ENCODE peak calls at places on chromosomes 2 and 18, in six cellular contexts. One of them, this sample, is unnamed. For H3K27me3, the result is how much of the 10 kb centered on the place peaks cover.

GRCh38 chr2:27627963-27628766 is 647 bp downstream of the CCDC121 start:
- DNase-seq in tibial nerve: no peak
- DNase-seq in brain microvascular endothelial cell: peak
- DNase-seq in cardiac muscle cell: peak
- DNase-seq in heart left ventricle: peak
- DNase-seq in astrocyte: peak
- DNase-seq in this sample: no peak

GRCh38 chr18:47287911-47288635 is 36.6 kb upstream of the SKOR2 start:
- DNase-seq in tibial nerve: no peak
- DNase-seq in brain microvascular endothelial cell: no peak
- DNase-seq in cardiac muscle cell: no peak
- DNase-seq in heart left ventricle: no peak
- DNase-seq in astrocyte: no peak
- DNase-seq in this sample: no peak

GRCh38 chr18:7839548-7839947 is 272.4 kb downstream of the PTPRM start:
- DNase-seq in tibial nerve: no peak
- DNase-seq in brain microvascular endothelial cell: no peak
- DNase-seq in cardiac muscle cell: no peak
- DNase-seq in heart left ventricle: no peak
- DNase-seq in astrocyte: no peak
- DNase-seq in this sample: no peak

GRCh38 chr2:219309278-219309677 is at the start of gene PTPRN:
- DNase-seq in tibial nerve: no peak
- DNase-seq in brain microvascular endothelial cell: peak
- DNase-seq in cardiac muscle cell: peak
- DNase-seq in heart left ventricle: no peak
- DNase-seq in astrocyte: peak
- DNase-seq in this sample: no peak

GRCh38 chr18:21389903-21390302 is 147.9 kb downstream of the GREB1L start:
- DNase-seq in tibial nerve: no peak
- DNase-seq in brain microvascular endothelial cell: no peak
- DNase-seq in cardiac muscle cell: no peak
- DNase-seq in heart left ventricle: no peak
- DNase-seq in astrocyte: no peak
- DNase-seq in this sample: no peak

GRCh38 chr2:177106212-177106611 is 106.4 kb upstream of the HNRNPA3 start:
- DNase-seq in tibial nerve: no peak
- DNase-seq in brain microvascular endothelial cell: no peak
- DNase-seq in cardiac muscle cell: no peak
- DNase-seq in heart left ventricle: no peak
- DNase-seq in astrocyte: no peak
- DNase-seq in this sample: no peak

GRCh38 chr2:202035089-202035940 is 1.7 kb downstream of the FZD7 start:
- DNase-seq in tibial nerve: peak
- DNase-seq in brain microvascular endothelial cell: peak
- DNase-seq in cardiac muscle cell: peak
- DNase-seq in heart left ventricle: peak
- DNase-seq in astrocyte: peak
- DNase-seq in this sample: peak

GRCh38 chr2:234426616-234427015 is 70.3 kb downstream of the ARL4C start:
- DNase-seq in tibial nerve: no peak
- DNase-seq in brain microvascular endothelial cell: no peak
- DNase-seq in cardiac muscle cell: no peak
- DNase-seq in heart left ventricle: no peak
- DNase-seq in astrocyte: no peak
- DNase-seq in this sample: no peak

GRCh38 chr2:84486436-84487115 is 27.5 kb upstream of the SUCLG1 start:
- DNase-seq in tibial nerve: no peak
- DNase-seq in brain microvascular endothelial cell: no peak
- DNase-seq in cardiac muscle cell: peak
- DNase-seq in heart left ventricle: no peak
- DNase-seq in astrocyte: peak
- DNase-seq in this sample: no peak

GRCh38 chr2:182228741-182229140 is 198.1 kb downstream of the PDE1A start:
- DNase-seq in tibial nerve: no peak
- DNase-seq in brain microvascular endothelial cell: no peak
- DNase-seq in cardiac muscle cell: no peak
- DNase-seq in heart left ventricle: no peak
- DNase-seq in astrocyte: peak
- DNase-seq in this sample: no peak

GRCh38 chr2:69075486-69075885 is 62.5 kb downstream of the ANTXR1 start:
- DNase-seq in tibial nerve: no peak
- DNase-seq in brain microvascular endothelial cell: no peak
- DNase-seq in cardiac muscle cell: no peak
- DNase-seq in heart left ventricle: no peak
- DNase-seq in astrocyte: no peak
- DNase-seq in this sample: no peak

GRCh38 chr2:191740776-191741175 is 62.8 kb downstream of the NABP1 start:
- DNase-seq in tibial nerve: no peak
- DNase-seq in brain microvascular endothelial cell: no peak
- DNase-seq in cardiac muscle cell: no peak
- DNase-seq in heart left ventricle: no peak
- DNase-seq in astrocyte: peak
- DNase-seq in this sample: no peak

GRCh38 chr2:145170787-145171186 is 650.9 kb upstream of the ZEB2 start:
- DNase-seq in tibial nerve: no peak
- DNase-seq in brain microvascular endothelial cell: no peak
- DNase-seq in cardiac muscle cell: no peak
- DNase-seq in heart left ventricle: no peak
- DNase-seq in astrocyte: no peak
- DNase-seq in this sample: no peak

GRCh38 chr2:236578980-236579745 is 9.5 kb downstream of the ACKR3 start:
- DNase-seq in tibial nerve: no peak
- DNase-seq in brain microvascular endothelial cell: no peak
- DNase-seq in cardiac muscle cell: no peak
- DNase-seq in heart left ventricle: no peak
- DNase-seq in astrocyte: no peak
- DNase-seq in this sample: no peak

GRCh38 chr2:239119346-239120126 is 271.7 kb downstream of the TWIST2 start:
- DNase-seq in tibial nerve: no peak
- DNase-seq in brain microvascular endothelial cell: no peak
- DNase-seq in cardiac muscle cell: no peak
- DNase-seq in heart left ventricle: no peak
- DNase-seq in astrocyte: no peak
- DNase-seq in this sample: no peak

GRCh38 chr18:58567453-58568196 is 61.3 kb downstream of the ALPK2 start:
- DNase-seq in tibial nerve: peak
- DNase-seq in brain microvascular endothelial cell: peak
- DNase-seq in cardiac muscle cell: peak
- DNase-seq in heart left ventricle: peak
- DNase-seq in astrocyte: peak
- DNase-seq in this sample: no peak

GRCh38 chr18:35974181-35974580 is 1.7 kb downstream of the RMP24 start:
- DNase-seq in tibial nerve: no peak
- DNase-seq in brain microvascular endothelial cell: no peak
- DNase-seq in cardiac muscle cell: no peak
- DNase-seq in heart left ventricle: no peak
- DNase-seq in astrocyte: no peak
- DNase-seq in this sample: no peak

GRCh38 chr18:36402765-36403396 is 105.4 kb downstream of the FHOD3 start:
- DNase-seq in tibial nerve: peak
- DNase-seq in brain microvascular endothelial cell: no peak
- DNase-seq in cardiac muscle cell: peak
- DNase-seq in heart left ventricle: peak
- DNase-seq in astrocyte: peak
- DNase-seq in this sample: peak

GRCh38 chr2:37648316-37649011 is 23.0 kb downstream of the CDC42EP3 start:
- DNase-seq in tibial nerve: peak
- DNase-seq in brain microvascular endothelial cell: no peak
- DNase-seq in cardiac muscle cell: peak
- DNase-seq in heart left ventricle: peak
- DNase-seq in astrocyte: no peak
- DNase-seq in this sample: peak

GRCh38 chr18:2274613-2275012 is 296.7 kb downstream of the METTL4 start:
- DNase-seq in tibial nerve: no peak
- DNase-seq in brain microvascular endothelial cell: no peak
- DNase-seq in cardiac muscle cell: peak
- DNase-seq in heart left ventricle: no peak
- DNase-seq in astrocyte: no peak
- DNase-seq in this sample: no peak

GRCh38 chr2:48334180-48334579 is 195.8 kb upstream of the STON1 start:
- DNase-seq in tibial nerve: no peak
- DNase-seq in brain microvascular endothelial cell: no peak
- DNase-seq in cardiac muscle cell: no peak
- DNase-seq in heart left ventricle: no peak
- DNase-seq in astrocyte: no peak
- DNase-seq in this sample: no peak

GRCh38 chr2:46014911-46015654 is 282.1 kb upstream of the EPAS1 start:
- DNase-seq in tibial nerve: no peak
- DNase-seq in brain microvascular endothelial cell: peak
- DNase-seq in cardiac muscle cell: peak
- DNase-seq in heart left ventricle: peak
- DNase-seq in astrocyte: peak
- DNase-seq in this sample: no peak

GRCh38 chr2:101961287-101962242 is 30.2 kb upstream of the IL1R2 start:
- DNase-seq in tibial nerve: peak
- DNase-seq in brain microvascular endothelial cell: peak
- DNase-seq in cardiac muscle cell: peak
- DNase-seq in heart left ventricle: peak
- DNase-seq in astrocyte: peak
- DNase-seq in this sample: peak

GRCh38 chr18:80159713-80160636 is 50.9 kb downstream of the ADNP2 start:
- DNase-seq in tibial nerve: no peak
- DNase-seq in brain microvascular endothelial cell: no peak
- DNase-seq in cardiac muscle cell: peak
- DNase-seq in heart left ventricle: no peak
- DNase-seq in astrocyte: no peak
- DNase-seq in this sample: no peak

GRCh38 chr18:27045342-27045741 is 139.8 kb downstream of the CHST9 start:
- DNase-seq in tibial nerve: no peak
- DNase-seq in brain microvascular endothelial cell: no peak
- DNase-seq in cardiac muscle cell: no peak
- DNase-seq in heart left ventricle: no peak
- DNase-seq in astrocyte: no peak
- DNase-seq in this sample: no peak

GRCh38 chr18:58044370-58045264 is 591 bp downstream of the NEDD4L start:
- DNase-seq in tibial nerve: peak
- DNase-seq in brain microvascular endothelial cell: no peak
- DNase-seq in cardiac muscle cell: peak
- DNase-seq in heart left ventricle: peak
- DNase-seq in astrocyte: no peak
- DNase-seq in this sample: peak

GRCh38 chr2:240123821-240124650 is 12.1 kb downstream of the COPS9 start:
- DNase-seq in tibial nerve: no peak
- DNase-seq in brain microvascular endothelial cell: no peak
- DNase-seq in cardiac muscle cell: no peak
- DNase-seq in heart left ventricle: no peak
- DNase-seq in astrocyte: no peak
- DNase-seq in this sample: no peak

GRCh38 chr2:16773080-16773713 is 107.6 kb upstream of the CYRIA start:
- DNase-seq in tibial nerve: peak
- DNase-seq in brain microvascular endothelial cell: peak
- DNase-seq in cardiac muscle cell: peak
- DNase-seq in heart left ventricle: peak
- DNase-seq in astrocyte: peak
- DNase-seq in this sample: no peak

GRCh38 chr18:74742573-74742972 is 144.9 kb downstream of the ZNF407 start:
- DNase-seq in tibial nerve: no peak
- DNase-seq in brain microvascular endothelial cell: no peak
- DNase-seq in cardiac muscle cell: no peak
- DNase-seq in heart left ventricle: no peak
- DNase-seq in astrocyte: peak
- DNase-seq in this sample: no peak

GRCh38 chr18:74734013-74734444 is 136.4 kb downstream of the ZNF407 start:
- DNase-seq in tibial nerve: no peak
- DNase-seq in brain microvascular endothelial cell: no peak
- DNase-seq in cardiac muscle cell: no peak
- DNase-seq in heart left ventricle: no peak
- DNase-seq in astrocyte: no peak
- DNase-seq in this sample: no peak

GRCh38 chr18:74745658-74746403 is 148.2 kb downstream of the ZNF407 start:
- DNase-seq in tibial nerve: no peak
- DNase-seq in brain microvascular endothelial cell: peak
- DNase-seq in cardiac muscle cell: peak
- DNase-seq in heart left ventricle: no peak
- DNase-seq in astrocyte: peak
- DNase-seq in this sample: no peak

GRCh38 chr18:74739926-74740325 is 142.3 kb downstream of the ZNF407 start:
- DNase-seq in tibial nerve: no peak
- DNase-seq in brain microvascular endothelial cell: no peak
- DNase-seq in cardiac muscle cell: no peak
- DNase-seq in heart left ventricle: no peak
- DNase-seq in astrocyte: no peak
- DNase-seq in this sample: no peak
- TF ChIP-seq CTCF in tibial nerve: no peak
- TF ChIP-seq CTCF in brain microvascular endothelial cell: no peak
- TF ChIP-seq CTCF in cardiac muscle cell: no peak
- TF ChIP-seq CTCF in heart left ventricle: no peak
- TF ChIP-seq CTCF in astrocyte: no peak
- TF ChIP-seq CTCF in this sample: no peak

GRCh38 chr18:9354256-9354655 is 19.7 kb downstream of the TWSG1 start:
- DNase-seq in tibial nerve: no peak
- DNase-seq in brain microvascular endothelial cell: no peak
- DNase-seq in cardiac muscle cell: no peak
- DNase-seq in heart left ventricle: no peak
- DNase-seq in astrocyte: no peak
- DNase-seq in this sample: no peak
- H3K27ac ChIP-seq in tibial nerve: no peak
- H3K27ac ChIP-seq in brain microvascular endothelial cell: no peak
- H3K27ac ChIP-seq in cardiac muscle cell: no peak
- H3K27ac ChIP-seq in heart left ventricle: no peak
- H3K27ac ChIP-seq in astrocyte: no peak
- H3K27ac ChIP-seq in this sample: peak

GRCh38 chr2:242043538-242044205 is 174.1 kb downstream of the RTP5 start:
- DNase-seq in tibial nerve: no peak
- DNase-seq in brain microvascular endothelial cell: no peak
- DNase-seq in cardiac muscle cell: no peak
- DNase-seq in heart left ventricle: no peak
- DNase-seq in astrocyte: no peak
- DNase-seq in this sample: no peak

GRCh38 chr2:242040681-242041080 is 171.2 kb downstream of the RTP5 start:
- DNase-seq in tibial nerve: no peak
- DNase-seq in brain microvascular endothelial cell: no peak
- DNase-seq in cardiac muscle cell: no peak
- DNase-seq in heart left ventricle: no peak
- DNase-seq in astrocyte: no peak
- DNase-seq in this sample: no peak

GRCh38 chr2:242040303-242040655 is 170.8 kb downstream of the RTP5 start:
- DNase-seq in tibial nerve: no peak
- DNase-seq in brain microvascular endothelial cell: no peak
- DNase-seq in cardiac muscle cell: no peak
- DNase-seq in heart left ventricle: no peak
- DNase-seq in astrocyte: no peak
- DNase-seq in this sample: no peak

GRCh38 chr2:242044206-242044590 is 174.7 kb downstream of the RTP5 start:
- DNase-seq in tibial nerve: no peak
- DNase-seq in brain microvascular endothelial cell: no peak
- DNase-seq in cardiac muscle cell: no peak
- DNase-seq in heart left ventricle: no peak
- DNase-seq in astrocyte: no peak
- DNase-seq in this sample: no peak

GRCh38 chr2:242041816-242042215 is 172.3 kb downstream of the RTP5 start:
- DNase-seq in tibial nerve: no peak
- DNase-seq in brain microvascular endothelial cell: no peak
- DNase-seq in cardiac muscle cell: no peak
- DNase-seq in heart left ventricle: no peak
- DNase-seq in astrocyte: no peak
- DNase-seq in this sample: no peak
- H3K27me3 ChIP-seq in tibial nerve: under half
- H3K27me3 ChIP-seq in brain microvascular endothelial cell: under half
- H3K27me3 ChIP-seq in cardiac muscle cell: under half
- H3K27me3 ChIP-seq in heart left ventricle: under half
- H3K27me3 ChIP-seq in astrocyte: under half
- H3K27me3 ChIP-seq in this sample: under half

GRCh38 chr2:20091305-20091991 is 40.0 kb upstream of the LAPTM4A start:
- DNase-seq in tibial nerve: peak
- DNase-seq in brain microvascular endothelial cell: peak
- DNase-seq in cardiac muscle cell: peak
- DNase-seq in heart left ventricle: peak
- DNase-seq in astrocyte: peak
- DNase-seq in this sample: peak
- TF ChIP-seq CTCF in tibial nerve: no peak
- TF ChIP-seq CTCF in brain microvascular endothelial cell: no peak
- TF ChIP-seq CTCF in cardiac muscle cell: no peak
- TF ChIP-seq CTCF in heart left ventricle: no peak
- TF ChIP-seq CTCF in astrocyte: no peak
- TF ChIP-seq CTCF in this sample: no peak